ENCODE peak calls at places on chromosomes 16 and 17, in seven cellular contexts. D is neural progenitor cell, W is tibial artery, S is SK-N-SH, C is A549, F is heart left ventricle, L is right lobe of liver. G is an unnamed sample.

GRCh38 chr16:89593841-89594240 is 18.3 kb downstream of the CPNE7 start:
- DNase-seq in S (no peak), F (no peak), D (no peak), C (no peak), L (no peak), W (no peak), G (no peak)

GRCh38 chr17:30225919-30226553 is 9.5 kb downstream of the SLC6A4 start:
- DNase-seq in W (no peak), C (no peak), L (no peak), F (no peak), S (no peak), D (no peak), G (no peak)

GRCh38 chr17:45648642-45649041 is 135.5 kb upstream of the CRHR1 start:
- DNase-seq in L (no peak), S (peak; percentile 26), C (no peak), D (peak; percentile 65), F (no peak), W (no peak), G (peak; percentile 29)

GRCh38 chr17:61403846-61404701 is 4.4 kb downstream of the TBX2 start:
- DNase-seq in C (no peak), F (peak; percentile 64), D (peak; percentile 59), S (no peak), L (no peak), W (peak; percentile 71), G (peak; percentile 64)

GRCh38 chr16:49827806-49828428 is 28.0 kb downstream of the ZNF423 start:
- DNase-seq in L (no peak), W (peak; percentile 87), F (no peak), S (no peak), D (no peak), C (no peak), G (no peak)

GRCh38 chr17:60141111-60142018 is 8.4 kb upstream of the CA4 start:
- DNase-seq in F (peak; percentile 66), C (no peak), L (peak; percentile 52), W (no peak), D (peak; percentile 70), S (peak; percentile 34), G (no peak)

GRCh38 chr17:39782980-39783379 is 45.2 kb downstream of the GRB7 start:
- DNase-seq in L (no peak), C (no peak), D (no peak), F (no peak), S (no peak), W (no peak), G (no peak)

GRCh38 chr16:4402439-4403132 is 13.8 kb downstream of the CORO7 start:
- DNase-seq in W (peak; percentile 90), C (peak; percentile 88), F (peak; percentile 92), D (peak; percentile 92), L (peak; percentile 82), S (peak; percentile 96), G (peak; percentile 92)

GRCh38 chr16:22373662-22374310 is 633 bp downstream of the CDR2 start:
- DNase-seq in C (no peak), D (peak; percentile 77), L (peak; percentile 74), S (peak; percentile 54), W (peak; percentile 75), F (peak; percentile 74), G (peak; percentile 77)

GRCh38 chr16:80341242-80341641 is 199.6 kb upstream of the DYNLRB2 start:
- DNase-seq in D (no peak), L (no peak), F (no peak), S (no peak), W (no peak), C (no peak), G (no peak)

GRCh38 chr17:50884354-50885311 is 18.5 kb upstream of the TOB1 start:
- DNase-seq in F (no peak), D (no peak), C (no peak), S (no peak), W (no peak), L (peak; percentile 46), G (no peak)

GRCh38 chr16:57815987-57816745 is 13.9 kb upstream of the KIFC3 start:
- DNase-seq in C (peak; percentile 62), S (peak; percentile 29), W (peak; percentile 96), F (peak; percentile 92), D (peak; percentile 71), L (no peak), G (peak; percentile 93)

GRCh38 chr17:30000755-30001257 is 59.4 kb downstream of the EFCAB5 start:
- DNase-seq in W (no peak), C (no peak), L (no peak), F (no peak), S (no peak), D (no peak), G (no peak)

GRCh38 chr16:10171225-10171624 is 11.0 kb downstream of the GRIN2A start:
- DNase-seq in D (no peak), S (no peak), L (no peak), W (no peak), F (no peak), C (no peak), G (no peak)

GRCh38 chr16:13866073-13866472 is 53.9 kb upstream of the ERCC4 start:
- DNase-seq in C (peak; percentile 73), D (peak; percentile 88), L (peak; percentile 86), S (peak; percentile 32), W (peak; percentile 75), F (peak; percentile 73), G (peak; percentile 72)

GRCh38 chr16:23962001-23962400 is 126.2 kb downstream of the PRKCB start:
- DNase-seq in C (no peak), S (no peak), F (no peak), D (no peak), W (no peak), L (no peak), G (no peak)

GRCh38 chr17:19363114-19363438 is 553 bp upstream of the B9D1 start:
- DNase-seq in L (no peak), F (no peak), D (no peak), C (no peak), S (no peak), W (no peak), G (no peak)

GRCh38 chr17:41518789-41519449 is at the start of gene KRT15:
- DNase-seq in S (no peak), C (no peak), F (no peak), L (no peak), D (no peak), W (no peak), G (no peak)

GRCh38 chr17:1638624-1639300 is 6.8 kb downstream of the SCARF1 start:
- DNase-seq in C (no peak), F (peak; percentile 49), W (no peak), L (no peak), D (no peak), S (peak; percentile 25), G (no peak)

GRCh38 chr17:35254107-35254802 is 11.4 kb downstream of the SLFN5 start:
- DNase-seq in F (no peak), C (peak; percentile 43), L (peak; percentile 83), D (no peak), W (peak; percentile 82), S (no peak), G (no peak)

GRCh38 chr16:27378871-27379580 is 22.9 kb upstream of the IL21R start:
- DNase-seq in L (no peak), W (peak; percentile 34), S (no peak), D (no peak), C (no peak), F (no peak), G (no peak)

GRCh38 chr17:40490289-40490853 is 11.1 kb downstream of the TNS4 start:
- DNase-seq in S (peak; percentile 89), W (peak; percentile 85), L (no peak), D (peak; percentile 48), F (peak; percentile 58), C (no peak), G (no peak)

GRCh38 chr17:50257574-50258224 is 16.6 kb upstream of the TMEM92 start:
- DNase-seq in L (no peak), S (peak; percentile 41), D (no peak), W (peak; percentile 65), C (no peak), F (no peak), G (no peak)

GRCh38 chr16:4675864-4676786 is 17.2 kb upstream of the NUDT16L1 start:
- DNase-seq in F (no peak), S (no peak), W (no peak), L (peak; percentile 83), D (no peak), C (no peak), G (no peak)

DNA sequence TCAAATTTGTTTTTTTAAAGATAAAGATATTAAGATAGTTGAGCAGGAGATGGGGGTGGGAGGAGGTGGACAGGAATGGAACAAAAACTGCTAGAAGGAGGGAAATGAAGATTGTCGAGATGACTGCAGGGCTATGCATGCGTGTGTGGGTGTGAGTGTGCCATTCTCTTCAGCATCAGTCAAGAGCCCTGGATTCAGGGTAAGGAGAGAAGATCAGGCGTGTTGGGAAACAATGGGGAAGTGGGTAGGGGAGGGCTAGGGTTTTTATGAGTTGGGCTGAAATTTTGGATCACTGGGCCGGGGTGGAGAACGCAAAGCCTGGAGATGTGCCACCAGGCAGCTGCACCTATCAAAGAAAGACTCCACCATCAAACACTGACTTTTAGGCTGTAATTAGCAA is 4.5 kb downstream of the CDRT4 start:
- DNase-seq in L (no peak), F (no peak), W (no peak), C (no peak), D (no peak), S (no peak), G (no peak)
- H3K27ac ChIP-seq in L (no peak overlapping the region), F (no peak overlapping the region), W (peak overlapping the region; percentile 51), C (peak overlapping the region; percentile 13), D (no peak overlapping the region), S (peak overlapping the region; percentile 39), G (peak overlapping the region; percentile 58)

DNA sequence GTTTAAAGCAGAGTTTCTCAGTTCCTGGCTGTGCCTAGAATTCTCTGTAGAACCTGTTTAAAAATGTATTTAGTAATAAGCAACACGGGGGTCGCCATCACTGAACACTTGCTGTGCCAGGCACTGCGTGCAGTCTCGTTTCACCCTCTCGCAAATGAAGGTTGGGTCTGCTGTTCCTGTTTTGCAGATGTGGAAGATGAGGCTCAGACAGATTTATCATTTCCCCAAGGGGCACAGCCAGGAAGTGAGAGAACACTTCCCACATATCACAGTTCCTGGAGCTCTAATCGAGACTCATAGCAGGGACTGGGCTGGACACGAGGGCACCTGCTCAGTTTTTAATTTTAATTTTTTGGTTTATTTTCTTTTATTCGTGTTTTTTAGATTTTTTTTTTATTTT is 122.7 kb downstream of the ABCC6 start:
- DNase-seq in L (no peak), W (no peak), F (no peak), S (no peak), D (no peak), C (no peak), G (no peak)
- H3K4me1 ChIP-seq in L (no peaks in the 10 kb centered on the region), W (peaks cover 18% of the 10 kb centered on the region), F (no peaks in the 10 kb centered on the region), S (no peaks in the 10 kb centered on the region), D (no peaks in the 10 kb centered on the region), C (peaks cover 23% of the 10 kb centered on the region), G (peaks cover 26% of the 10 kb centered on the region)

GRCh38 chr17:80504671-80505413 is 28.4 kb upstream of the NPTX1 start:
- DNase-seq in D (no peak), L (no peak), S (no peak), F (no peak), W (no peak), C (peak; percentile 67), G (no peak)
- TF ChIP-seq CTCF in D (no peak), L (no peak), S (peak; percentile 38), F (no peak), W (no peak), C (peak; percentile 40), G (no peak)

DNA sequence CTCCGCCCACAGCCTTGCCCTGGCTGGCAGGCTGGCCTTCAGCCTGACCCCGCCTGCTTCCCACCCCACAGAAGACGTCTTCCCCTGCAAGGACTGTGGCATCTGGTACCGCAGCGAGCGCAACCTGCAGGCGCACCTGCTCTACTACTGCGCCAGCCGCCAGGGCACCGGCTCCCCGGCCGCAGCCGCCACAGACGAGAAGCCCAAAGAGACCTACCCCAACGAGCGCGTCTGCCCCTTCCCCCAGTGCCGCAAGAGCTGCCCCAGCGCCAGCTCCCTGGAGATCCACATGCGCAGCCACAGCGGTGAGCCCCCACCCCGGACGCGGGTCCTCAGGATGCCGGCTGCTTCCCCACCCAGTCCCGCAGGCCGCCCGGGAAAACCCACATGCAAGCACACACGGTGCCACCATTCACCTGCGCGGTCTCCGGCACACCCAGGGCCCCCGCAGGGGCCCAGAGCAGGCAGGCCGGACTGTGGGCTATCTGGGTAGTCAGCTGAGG is 38.2 kb upstream of the ZC3H18 start:
- DNase-seq in W (no peak), F (peak; percentile 62), D (no peak), C (no peak), L (no peak), S (no peak), G (no peak)
- H3K27ac ChIP-seq in W (no peak overlapping the region), F (no peak overlapping the region), D (no peak overlapping the region), C (no peak overlapping the region), L (no peak overlapping the region), S (no peak overlapping the region), G (no peak overlapping the region)